ENCODE peak calls at places on chromosomes 2 and 18, in eight cellular contexts. R, D, C, Y, Q, V, N and M are unnamed samples.
A peak's percentile ranks its signal among the peaks of the same experiment; 100 is the strongest.

GRCh38 chr18:3294435-3295080 is 32.6 kb downstream of the MYL12B start:
- DNase-seq in R (no peak), D (peak; percentile 64), C (no peak), Y (no peak), Q (peak; percentile 52), V (no peak), N (no peak), M (no peak)

GRCh38 chr18:10047237-10047636 is 133.4 kb downstream of the VAPA start:
- DNase-seq in R (no peak), D (peak; percentile 55), C (no peak), Y (no peak), Q (no peak), V (no peak), N (peak; percentile 61), M (no peak)

GRCh38 chr2:176494949-176495353 is 225.7 kb downstream of the MTX2 start:
- DNase-seq in R (peak; percentile 66), D (peak; percentile 50), C (no peak), Y (peak; percentile 11), Q (no peak), V (no peak), N (no peak), M (no peak)

GRCh38 chr18:59311631-59312030 is 6.8 kb downstream of the CPLX4 start:
- DNase-seq in R (no peak), D (peak; percentile 26), C (no peak), Y (no peak), Q (no peak), V (no peak), N (no peak), M (no peak)

GRCh38 chr18:32701288-32701687 is 71.5 kb downstream of the KLHL14 start:
- DNase-seq in R (peak; percentile 27), D (no peak), C (no peak), Y (no peak), Q (no peak), V (no peak), N (no peak), M (no peak)

GRCh38 chr2:200615247-200615646 is 29.4 kb downstream of the AOX1 start:
- DNase-seq in R (no peak), D (peak; percentile 80), C (no peak), Y (no peak), Q (no peak), V (no peak), N (peak; percentile 58), M (no peak)

GRCh38 chr2:33344230-33344629 is 132.2 kb upstream of the RASGRP3 start:
- DNase-seq in R (no peak), D (peak; percentile 34), C (no peak), Y (no peak), Q (no peak), V (no peak), N (no peak), M (no peak)

GRCh38 chr2:218648473-218649100 is 10.8 kb downstream of the ZNF142 start:
- DNase-seq in R (peak; percentile 56), D (peak; percentile 52), C (peak; percentile 39), Y (peak; percentile 3), Q (peak; percentile 55), V (no peak), N (peak; percentile 66), M (no peak)

GRCh38 chr2:74357627-74358026 is 14.4 kb upstream of the SLC4A5 start:
- DNase-seq in R (no peak), D (peak; percentile 10), C (no peak), Y (no peak), Q (peak; percentile 62), V (no peak), N (no peak), M (no peak)

GRCh38 chr2:109331081-109331480 is 202.1 kb downstream of the SH3RF3 start:
- DNase-seq in R (no peak), D (no peak), C (no peak), Y (peak; percentile 8), Q (no peak), V (no peak), N (no peak), M (no peak)

GRCh38 chr2:103386872-103387271 is 625.0 kb downstream of the TMEM182 start:
- DNase-seq in R (no peak), D (no peak), C (no peak), Y (no peak), Q (no peak), V (no peak), N (no peak), M (no peak)

GRCh38 chr2:190062053-190062452 is 476 bp downstream of the MSTN start:
- DNase-seq in R (no peak), D (peak; percentile 49), C (no peak), Y (no peak), Q (no peak), V (no peak), N (no peak), M (no peak)

GRCh38 chr2:28736034-28736433 is 15.6 kb upstream of the PPP1CB start:
- DNase-seq in R (peak; percentile 57), D (peak; percentile 74), C (no peak), Y (no peak), Q (no peak), V (no peak), N (peak; percentile 39), M (no peak)

GRCh38 chr2:147082850-147083522 is 761.8 kb upstream of the ACVR2A start:
- DNase-seq in R (peak; percentile 96), D (peak; percentile 78), C (peak; percentile 17), Y (peak; percentile 57), Q (peak; percentile 68), V (peak; percentile 49), N (peak; percentile 9), M (peak; percentile 46)

GRCh38 chr2:217988014-217988839 is 14.6 kb downstream of the TNS1 start:
- DNase-seq in R (peak; percentile 83), D (peak; percentile 63), C (peak; percentile 43), Y (peak; percentile 42), Q (peak; percentile 97), V (peak; percentile 58), N (no peak), M (no peak)

GRCh38 chr2:184528119-184528518 is 70.2 kb upstream of the ZNF804A start:
- DNase-seq in R (no peak), D (no peak), C (no peak), Y (no peak), Q (no peak), V (no peak), N (no peak), M (no peak)

GRCh38 chr2:177852389-177852788 is 220.2 kb downstream of the PDE11A start:
- DNase-seq in R (no peak), D (no peak), C (no peak), Y (no peak), Q (no peak), V (no peak), N (no peak), M (no peak)

GRCh38 chr2:204293884-204294535 is 251.3 kb upstream of the PARD3B start:
- DNase-seq in R (no peak), D (no peak), C (no peak), Y (no peak), Q (no peak), V (no peak), N (no peak), M (no peak)